ENCODE peak calls at places on chromosome 18, in five cellular contexts. One of them, this sample, is unnamed. For H3K4me1, H3K27me3 and H3K9me3, the result is how much of the 10 kb centered on the place peaks cover.

GRCh38 chr18:72572896-72573295 is 28.8 kb upstream of the CBLN2 start:
- DNase-seq in psoas muscle: no peak
- DNase-seq in K562: no peak
- DNase-seq in upper lobe of left lung: no peak
- DNase-seq in cardiac muscle cell: no peak
- DNase-seq in this sample: no peak

GRCh38 chr18:27073404-27073830 is 111.7 kb downstream of the CHST9 start:
- DNase-seq in psoas muscle: no peak
- DNase-seq in K562: no peak
- DNase-seq in upper lobe of left lung: no peak
- DNase-seq in cardiac muscle cell: no peak
- DNase-seq in this sample: no peak

GRCh38 chr18:77101410-77102245 is 31.0 kb downstream of the MBP start:
- DNase-seq in psoas muscle: peak
- DNase-seq in K562: no peak
- DNase-seq in upper lobe of left lung: no peak
- DNase-seq in cardiac muscle cell: peak
- DNase-seq in this sample: peak

GRCh38 chr18:45715212-45715780 is 8.7 kb upstream of the SLC14A1 start:
- DNase-seq in psoas muscle: no peak
- DNase-seq in K562: no peak
- DNase-seq in upper lobe of left lung: no peak
- DNase-seq in cardiac muscle cell: no peak
- DNase-seq in this sample: no peak

GRCh38 chr18:24220318-24220688 is 81.4 kb downstream of the CABYR start:
- DNase-seq in psoas muscle: no peak
- DNase-seq in K562: no peak
- DNase-seq in upper lobe of left lung: no peak
- DNase-seq in cardiac muscle cell: no peak
- DNase-seq in this sample: no peak

GRCh38 chr18:3966985-3967856 is 487.9 kb downstream of the DLGAP1 start:
- DNase-seq in psoas muscle: no peak
- DNase-seq in K562: no peak
- DNase-seq in upper lobe of left lung: no peak
- DNase-seq in cardiac muscle cell: peak
- DNase-seq in this sample: no peak

GRCh38 chr18:44897445-44898215 is 216.9 kb downstream of the SETBP1 start:
- DNase-seq in psoas muscle: no peak
- DNase-seq in K562: no peak
- DNase-seq in upper lobe of left lung: no peak
- DNase-seq in cardiac muscle cell: no peak
- DNase-seq in this sample: no peak

GRCh38 chr18:35407871-35408481 is 30.8 kb upstream of the ZNF396 start:
- DNase-seq in psoas muscle: no peak
- DNase-seq in K562: peak
- DNase-seq in upper lobe of left lung: no peak
- DNase-seq in cardiac muscle cell: peak
- DNase-seq in this sample: peak

GRCh38 chr18:50879302-50880107 is 587 bp downstream of the ME2 start:
- DNase-seq in psoas muscle: no peak
- DNase-seq in K562: no peak
- DNase-seq in upper lobe of left lung: no peak
- DNase-seq in cardiac muscle cell: peak
- DNase-seq in this sample: peak

GRCh38 chr18:73662440-73662839 is 485.2 kb downstream of the FBXO15 start:
- DNase-seq in psoas muscle: no peak
- DNase-seq in K562: no peak
- DNase-seq in upper lobe of left lung: no peak
- DNase-seq in cardiac muscle cell: no peak
- DNase-seq in this sample: no peak

GRCh38 chr18:21826196-21826595 is 85.6 kb downstream of the MIB1 start:
- DNase-seq in psoas muscle: no peak
- DNase-seq in K562: no peak
- DNase-seq in upper lobe of left lung: no peak
- DNase-seq in cardiac muscle cell: peak
- DNase-seq in this sample: no peak

GRCh38 chr18:59554796-59555195 is 142.4 kb downstream of the CCBE1 start:
- DNase-seq in psoas muscle: no peak
- DNase-seq in K562: no peak
- DNase-seq in upper lobe of left lung: no peak
- DNase-seq in cardiac muscle cell: no peak
- DNase-seq in this sample: no peak

GRCh38 chr18:55983433-55983832 is 395.4 kb upstream of the TCF4 start:
- DNase-seq in psoas muscle: no peak
- DNase-seq in K562: no peak
- DNase-seq in upper lobe of left lung: no peak
- DNase-seq in cardiac muscle cell: no peak
- DNase-seq in this sample: no peak
- H3K4me1 ChIP-seq in psoas muscle: under half
- H3K4me1 ChIP-seq in K562: under half
- H3K4me1 ChIP-seq in upper lobe of left lung: under half
- H3K4me1 ChIP-seq in cardiac muscle cell: under half
- H3K4me1 ChIP-seq in this sample: under half

GRCh38 chr18:47247036-47247832 is 4.2 kb downstream of the SKOR2 start:
- DNase-seq in psoas muscle: no peak
- DNase-seq in K562: no peak
- DNase-seq in upper lobe of left lung: peak
- DNase-seq in cardiac muscle cell: no peak
- DNase-seq in this sample: no peak
- H3K27me3 ChIP-seq in psoas muscle: under half
- H3K27me3 ChIP-seq in K562: under half
- H3K27me3 ChIP-seq in upper lobe of left lung: under half
- H3K27me3 ChIP-seq in cardiac muscle cell: half or more
- H3K27me3 ChIP-seq in this sample: half or more

GRCh38 chr18:79438581-79438980 is 42.9 kb downstream of the NFATC1 start:
- DNase-seq in psoas muscle: no peak
- DNase-seq in K562: no peak
- DNase-seq in upper lobe of left lung: peak
- DNase-seq in cardiac muscle cell: no peak
- DNase-seq in this sample: no peak

GRCh38 chr18:79439201-79440023 is 43.7 kb downstream of the NFATC1 start:
- DNase-seq in psoas muscle: peak
- DNase-seq in K562: peak
- DNase-seq in upper lobe of left lung: peak
- DNase-seq in cardiac muscle cell: peak
- DNase-seq in this sample: no peak

GRCh38 chr18:79441261-79441819 is 45.6 kb downstream of the NFATC1 start:
- DNase-seq in psoas muscle: no peak
- DNase-seq in K562: no peak
- DNase-seq in upper lobe of left lung: peak
- DNase-seq in cardiac muscle cell: no peak
- DNase-seq in this sample: no peak

GRCh38 chr18:79440728-79441127 is 45.0 kb downstream of the NFATC1 start:
- DNase-seq in psoas muscle: no peak
- DNase-seq in K562: no peak
- DNase-seq in upper lobe of left lung: peak
- DNase-seq in cardiac muscle cell: no peak
- DNase-seq in this sample: peak

DNA sequence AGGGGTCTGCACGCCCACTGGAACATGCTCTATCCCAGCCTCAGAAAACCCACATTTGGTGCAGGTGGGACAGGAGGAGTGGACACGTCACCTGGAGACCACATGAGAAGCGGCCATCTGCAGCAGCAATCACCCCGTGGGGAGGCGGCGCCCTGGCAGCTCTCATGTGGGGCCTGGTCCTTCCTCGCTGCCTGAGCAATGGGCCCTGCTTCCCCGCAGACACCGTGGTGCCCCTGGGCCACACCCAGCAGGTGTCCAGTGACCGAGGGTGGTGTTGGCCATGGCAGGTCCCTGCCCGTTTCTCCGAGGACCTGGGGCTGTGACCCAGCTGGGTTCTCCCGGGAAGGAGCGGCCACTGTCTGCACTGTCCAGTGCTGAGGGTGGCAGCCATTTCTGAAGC is 44.6 kb downstream of the NFATC1 start:
- DNase-seq in psoas muscle: no peak
- DNase-seq in K562: no peak
- DNase-seq in upper lobe of left lung: peak
- DNase-seq in cardiac muscle cell: no peak
- DNase-seq in this sample: no peak
- H3K9me3 ChIP-seq in psoas muscle: under half
- H3K9me3 ChIP-seq in K562: under half
- H3K9me3 ChIP-seq in upper lobe of left lung: under half
- H3K9me3 ChIP-seq in cardiac muscle cell: under half
- H3K9me3 ChIP-seq in this sample: under half

DNA sequence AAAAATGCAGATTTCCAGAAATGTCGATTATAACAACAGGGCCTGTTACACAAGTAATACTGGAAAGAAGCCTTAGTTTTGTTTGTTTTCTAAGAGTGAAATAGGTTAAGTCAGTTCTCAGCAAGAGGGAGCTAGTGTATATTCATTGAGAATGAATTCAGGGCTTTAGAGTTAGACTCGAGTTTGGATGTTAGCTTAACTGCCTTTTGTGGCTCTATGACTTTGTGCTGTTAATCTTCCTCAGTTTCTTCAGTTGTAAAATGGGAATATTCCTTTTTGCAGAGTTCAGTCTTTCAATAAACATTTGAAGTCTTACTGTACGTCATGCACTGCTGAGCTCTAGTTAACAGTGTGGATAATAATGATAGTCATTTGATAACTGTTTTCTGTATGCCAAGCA is 989 bp downstream of the NDUFV2 start:
- DNase-seq in psoas muscle: no peak
- DNase-seq in K562: no peak
- DNase-seq in upper lobe of left lung: no peak
- DNase-seq in cardiac muscle cell: peak
- DNase-seq in this sample: no peak
- H3K4me1 ChIP-seq in psoas muscle: half or more
- H3K4me1 ChIP-seq in K562: under half
- H3K4me1 ChIP-seq in upper lobe of left lung: half or more
- H3K4me1 ChIP-seq in cardiac muscle cell: under half
- H3K4me1 ChIP-seq in this sample: under half

DNA sequence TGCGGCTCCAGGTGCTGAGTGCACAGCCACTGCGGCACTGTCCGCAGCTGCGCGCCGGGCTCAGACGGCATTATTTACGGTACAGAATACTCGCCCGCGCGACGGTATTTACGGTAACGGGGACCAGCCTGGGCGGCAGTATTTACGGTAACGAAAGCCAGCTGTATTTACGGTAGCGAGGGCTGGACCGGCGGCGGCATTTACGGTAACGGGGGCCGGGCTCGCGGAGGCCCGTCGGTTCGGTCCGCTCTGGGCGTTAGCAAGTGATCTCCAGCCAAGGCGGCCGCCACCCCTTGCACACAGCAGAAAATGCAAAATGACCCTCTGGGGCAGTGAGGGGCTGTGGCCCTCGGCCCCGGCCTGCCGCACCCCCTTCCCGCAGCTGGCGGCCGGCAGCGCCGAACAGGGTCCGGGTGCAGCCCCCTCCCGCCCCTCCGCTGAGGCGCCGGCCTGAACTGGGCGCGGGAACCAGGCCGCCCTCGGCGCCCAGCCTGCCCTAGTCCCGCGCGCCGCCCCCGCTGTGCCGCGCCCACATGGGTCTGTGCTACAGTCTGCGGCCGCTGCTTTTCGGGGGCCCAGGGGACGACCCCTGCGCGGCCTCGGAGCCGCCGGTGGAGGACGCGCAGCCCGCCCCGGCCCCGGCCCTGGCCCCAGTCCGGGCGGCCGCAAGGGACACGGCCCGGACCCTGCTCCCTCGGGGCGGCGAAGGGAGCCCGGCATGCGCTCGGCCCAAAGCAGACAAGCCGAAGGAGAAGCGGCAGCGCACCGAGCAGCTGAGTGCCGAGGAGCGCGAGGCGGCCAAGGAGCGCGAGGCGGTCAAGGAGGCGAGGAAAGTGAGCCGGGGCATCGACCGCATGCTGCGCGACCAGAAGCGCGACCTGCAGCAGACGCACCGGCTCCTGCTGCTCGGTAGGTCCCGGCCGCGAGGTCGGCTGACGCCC is at the start of gene GNAL:
- DNase-seq in psoas muscle: peak
- DNase-seq in K562: peak
- DNase-seq in upper lobe of left lung: peak
- DNase-seq in cardiac muscle cell: peak
- DNase-seq in this sample: peak
- H3K27me3 ChIP-seq in psoas muscle: under half
- H3K27me3 ChIP-seq in K562: under half
- H3K27me3 ChIP-seq in upper lobe of left lung: under half
- H3K27me3 ChIP-seq in cardiac muscle cell: under half
- H3K27me3 ChIP-seq in this sample: under half

This sample was measured in transverse colon.